ENCODE peak calls at places on chromosomes 16 and 17, in ten cellular contexts. A is ovary; B is B cell; O is kidney tubule cell; K is activated naive CD4-positive, alpha-beta T cell; X is activated gamma-delta T cell treated with Interleukin-2 at 50 U/mL for 16 hours; Q is amniotic stem cell; F is NCI-H524 treated with DMSO at 0.1 percent for 48 hours; M is NCI-H1417; Y is tibial artery. N is an unnamed sample.

GRCh38 chr17:42928714-42929496 is 28.3 kb downstream of the G6PC1 start:
- DNase-seq in Y (peak; percentile 78), K (no peak), M (peak; percentile 44), A (no peak), X (no peak), Q (peak; percentile 60), F (no peak), B (peak; percentile 61), O (peak; percentile 89), N (peak; percentile 76)

GRCh38 chr17:44844390-44844830 is 3.3 kb upstream of the HIGD1B start:
- DNase-seq in O (no peak), Q (no peak), F (no peak), A (no peak), K (no peak), X (no peak), B (no peak), Y (peak; percentile 69), M (no peak), N (no peak)

GRCh38 chr16:13875614-13876284 is 44.2 kb upstream of the ERCC4 start:
- DNase-seq in Q (no peak), O (no peak), Y (no peak), B (no peak), F (no peak), X (no peak), K (no peak), M (no peak), A (no peak), N (no peak)

GRCh38 chr17:13572581-13572980 is 29.1 kb downstream of the HS3ST3A1 start:
- DNase-seq in Y (no peak), A (no peak), Q (no peak), F (no peak), O (no peak), B (no peak), M (no peak), K (no peak), X (no peak), N (no peak)

GRCh38 chr17:16938496-16939270 is 33.2 kb downstream of the TNFRSF13B start:
- DNase-seq in K (no peak), B (no peak), A (no peak), Y (no peak), O (no peak), X (no peak), Q (no peak), F (no peak), M (no peak), N (peak; percentile 33)

GRCh38 chr17:64441772-64442549 is 7.0 kb upstream of the MILR1 start:
- DNase-seq in A (no peak), Y (peak; percentile 70), M (no peak), Q (no peak), F (no peak), K (no peak), O (no peak), B (no peak), X (no peak), N (no peak)

GRCh38 chr16:27324851-27325301 is 11.1 kb downstream of the IL4R start:
- DNase-seq in M (no peak), Q (no peak), B (no peak), X (no peak), Y (peak; percentile 71), F (no peak), O (no peak), A (no peak), K (no peak), N (no peak)

GRCh38 chr17:31564883-31565297 is 173.4 kb downstream of the RAB11FIP4 start:
- DNase-seq in Y (no peak), K (no peak), F (no peak), Q (no peak), X (no peak), A (no peak), M (no peak), O (peak; percentile 98), B (no peak), N (no peak)

GRCh38 chr16:79600636-79601091 is at the start of gene MAF:
- DNase-seq in Q (no peak), X (peak; percentile 70), A (peak; percentile 90), F (peak; percentile 46), M (peak; percentile 76), K (peak; percentile 56), O (peak; percentile 95), B (peak; percentile 69), Y (peak; percentile 94), N (peak; percentile 93)

GRCh38 chr17:56130030-56130429 is 23.2 kb upstream of the ANKFN1 start:
- DNase-seq in X (no peak), O (no peak), B (no peak), K (no peak), Q (no peak), Y (no peak), F (no peak), M (no peak), A (no peak), N (no peak)

GRCh38 chr17:77083547-77083946 is 57.2 kb upstream of the SEC14L1 start:
- DNase-seq in B (no peak), X (no peak), K (no peak), Y (no peak), F (no peak), O (no peak), A (no peak), M (no peak), Q (no peak), N (no peak)

GRCh38 chr17:51060396-51060795 is 60.3 kb downstream of the SPAG9 start:
- DNase-seq in K (no peak), O (no peak), B (no peak), A (no peak), X (no peak), M (no peak), F (no peak), Y (no peak), Q (no peak), N (no peak)

GRCh38 chr17:41692722-41693521 is 4.2 kb downstream of the EIF1 start:
- DNase-seq in M (no peak), Q (no peak), O (peak; percentile 45), B (no peak), X (no peak), F (no peak), A (no peak), Y (no peak), K (no peak), N (no peak)